ENCODE peak calls at places on chromosomes 7 and 10, in six cellular contexts. One of them, this sample, is unnamed.

GRCh38 chr7:39838326-39838725 is 111.7 kb upstream of the CDK13 start:
- DNase-seq in SW480: peak
- DNase-seq in activated T-cell treated with anti-CD3 and anti-CD28 coated beads, Interleukin-2, amount 50 U/mL, for 1 hour: no peak
- DNase-seq in tibial nerve: no peak
- DNase-seq in NCI-H2171 treated with DMSO at 0.1 percent for 48 hours: peak
- DNase-seq in MV-4-11: peak
- DNase-seq in this sample: no peak

GRCh38 chr10:26573674-26574073 is 123.8 kb upstream of the PDSS1 start:
- DNase-seq in SW480: no peak
- DNase-seq in activated T-cell treated with anti-CD3 and anti-CD28 coated beads, Interleukin-2, amount 50 U/mL, for 1 hour: no peak
- DNase-seq in tibial nerve: no peak
- DNase-seq in NCI-H2171 treated with DMSO at 0.1 percent for 48 hours: no peak
- DNase-seq in MV-4-11: peak
- DNase-seq in this sample: no peak

GRCh38 chr10:124612611-124613498 is 131.3 kb downstream of the FAM53B start:
- DNase-seq in SW480: peak
- DNase-seq in activated T-cell treated with anti-CD3 and anti-CD28 coated beads, Interleukin-2, amount 50 U/mL, for 1 hour: peak
- DNase-seq in tibial nerve: no peak
- DNase-seq in NCI-H2171 treated with DMSO at 0.1 percent for 48 hours: peak
- DNase-seq in MV-4-11: peak
- DNase-seq in this sample: no peak

GRCh38 chr10:101878869-101879268 is 35.3 kb upstream of the KCNIP2 start:
- DNase-seq in SW480: no peak
- DNase-seq in activated T-cell treated with anti-CD3 and anti-CD28 coated beads, Interleukin-2, amount 50 U/mL, for 1 hour: no peak
- DNase-seq in tibial nerve: no peak
- DNase-seq in NCI-H2171 treated with DMSO at 0.1 percent for 48 hours: peak
- DNase-seq in MV-4-11: no peak
- DNase-seq in this sample: no peak

GRCh38 chr7:44490351-44491200 is at the start of gene NUDCD3:
- DNase-seq in SW480: peak
- DNase-seq in activated T-cell treated with anti-CD3 and anti-CD28 coated beads, Interleukin-2, amount 50 U/mL, for 1 hour: peak
- DNase-seq in tibial nerve: peak
- DNase-seq in NCI-H2171 treated with DMSO at 0.1 percent for 48 hours: peak
- DNase-seq in MV-4-11: peak
- DNase-seq in this sample: peak

GRCh38 chr7:29332027-29332806 is 137.6 kb downstream of the CHN2 start:
- DNase-seq in SW480: no peak
- DNase-seq in activated T-cell treated with anti-CD3 and anti-CD28 coated beads, Interleukin-2, amount 50 U/mL, for 1 hour: no peak
- DNase-seq in tibial nerve: no peak
- DNase-seq in NCI-H2171 treated with DMSO at 0.1 percent for 48 hours: no peak
- DNase-seq in MV-4-11: no peak
- DNase-seq in this sample: no peak

GRCh38 chr10:23419201-23419600 is 19.7 kb upstream of the OTUD1 start:
- DNase-seq in SW480: no peak
- DNase-seq in activated T-cell treated with anti-CD3 and anti-CD28 coated beads, Interleukin-2, amount 50 U/mL, for 1 hour: no peak
- DNase-seq in tibial nerve: no peak
- DNase-seq in NCI-H2171 treated with DMSO at 0.1 percent for 48 hours: no peak
- DNase-seq in MV-4-11: no peak
- DNase-seq in this sample: no peak

GRCh38 chr10:521844-522243 is 167.6 kb downstream of the DIP2C start:
- DNase-seq in SW480: no peak
- DNase-seq in activated T-cell treated with anti-CD3 and anti-CD28 coated beads, Interleukin-2, amount 50 U/mL, for 1 hour: no peak
- DNase-seq in tibial nerve: no peak
- DNase-seq in NCI-H2171 treated with DMSO at 0.1 percent for 48 hours: peak
- DNase-seq in MV-4-11: no peak
- DNase-seq in this sample: no peak

GRCh38 chr10:18079665-18080295 is 60.4 kb upstream of the CACNB2 start:
- DNase-seq in SW480: no peak
- DNase-seq in activated T-cell treated with anti-CD3 and anti-CD28 coated beads, Interleukin-2, amount 50 U/mL, for 1 hour: no peak
- DNase-seq in tibial nerve: no peak
- DNase-seq in NCI-H2171 treated with DMSO at 0.1 percent for 48 hours: no peak
- DNase-seq in MV-4-11: no peak
- DNase-seq in this sample: no peak

This sample was measured in ascending aorta.